ENCODE peak calls at places on chromosomes 16 and 17, in six cellular contexts. Z is body of pancreas, E is cardiac septum, H is T-helper 9 cell, L is neural crest cell, D is SK-N-SH. S is an unnamed sample.

GRCh38 chr17:40330850-40331470 is 22.0 kb downstream of the RARA start:
- DNase-seq in L (no peak), H (no peak), Z (no peak), D (no peak), E (no peak), S (no peak)

GRCh38 chr17:48791128-48792032 is 25.6 kb downstream of the TTLL6 start:
- DNase-seq in E (no peak), D (peak; percentile 53), H (no peak), L (peak; percentile 68), Z (peak; percentile 83), S (peak; percentile 60)

GRCh38 chr17:45914036-45914717 is 19.8 kb downstream of the MAPT start:
- DNase-seq in H (no peak), D (no peak), Z (no peak), L (no peak), E (no peak), S (peak; percentile 44)

GRCh38 chr17:57293077-57293476 is 36.8 kb downstream of the MSI2 start:
- DNase-seq in Z (peak; percentile 51), H (no peak), E (no peak), L (no peak), D (no peak), S (no peak)

GRCh38 chr16:65661451-65661850 is 539.6 kb upstream of the CDH11 start:
- DNase-seq in E (no peak), Z (no peak), H (no peak), D (no peak), L (no peak), S (no peak)

GRCh38 chr17:50721194-50722010 is 2.0 kb downstream of the LUC7L3 start:
- DNase-seq in D (peak; percentile 56), H (no peak), L (no peak), E (no peak), Z (no peak), S (no peak)

GRCh38 chr17:41308918-41309359 is at the start of gene KRTAP16-1:
- DNase-seq in E (no peak), D (no peak), Z (no peak), H (peak; percentile 38), L (no peak), S (no peak)

GRCh38 chr16:80710918-80711317 is 93.5 kb downstream of the CDYL2 start:
- DNase-seq in H (no peak), E (no peak), D (no peak), Z (no peak), L (no peak), S (no peak)

GRCh38 chr17:73232587-73233373 is 28.9 kb downstream of the CPSF4L start:
- DNase-seq in Z (peak; percentile 50), D (no peak), H (peak; percentile 9), E (peak; percentile 77), L (no peak), S (peak; percentile 38)

GRCh38 chr16:11705311-11705710 is 37.1 kb downstream of the SNN start:
- DNase-seq in Z (no peak), D (no peak), H (no peak), E (no peak), L (no peak), S (no peak)

S was measured in SK-N-DZ.